ENCODE peak calls at places on chromosome 9, in six cellular contexts. X, F, V, P, M and J are unnamed samples.

GRCh38 chr9:69444021-69444420 is 119.0 kb downstream of the ENTREP1 start:
- DNase-seq in X (no peak), M (peak), F (no peak), P (no peak), V (no peak), J (no peak)

GRCh38 chr9:38720083-38720755 is at the start of gene FAM240B:
- DNase-seq in X (no peak), P (no peak), F (no peak), V (no peak), M (no peak), J (no peak)

GRCh38 chr9:31272456-31273295 is 1111.8 kb upstream of the ACO1 start:
- DNase-seq in P (no peak), F (no peak), M (peak), V (no peak), X (peak), J (no peak)

GRCh38 chr9:127917603-127918002 is 762 bp upstream of the ST6GALNAC4 start:
- DNase-seq in X (no peak), P (no peak), M (no peak), F (no peak), V (peak), J (no peak)

GRCh38 chr9:97564291-97565175 is 63.1 kb downstream of the TMOD1 start:
- DNase-seq in V (no peak), X (peak), P (peak), M (peak), F (no peak), J (peak)

GRCh38 chr9:95771556-95772280 is 103.8 kb upstream of the ERCC6L2 start:
- DNase-seq in F (no peak), M (no peak), P (peak), V (no peak), X (peak), J (no peak)

GRCh38 chr9:94801685-94802084 is 75.2 kb downstream of the AOPEP start:
- DNase-seq in V (no peak), X (no peak), F (no peak), M (peak), P (no peak), J (no peak)

GRCh38 chr9:120480707-120481106 is 99.3 kb downstream of the CDK5RAP2 start:
- DNase-seq in F (no peak), V (no peak), P (no peak), M (peak), X (no peak), J (no peak)

GRCh38 chr9:127724012-127724411 is 8.1 kb downstream of the TTC16 start:
- DNase-seq in F (no peak), P (no peak), V (no peak), X (no peak), M (no peak), J (no peak)

GRCh38 chr9:105994970-105995369 is 300.6 kb downstream of the TMEM38B start:
- DNase-seq in P (no peak), X (no peak), F (no peak), V (no peak), M (peak), J (no peak)

GRCh38 chr9:76116913-76117312 is 226.4 kb downstream of the PCSK5 start:
- DNase-seq in P (no peak), M (peak), X (no peak), V (no peak), F (no peak), J (no peak)

GRCh38 chr9:16002816-16003215 is 450.0 kb downstream of the CCDC171 start:
- DNase-seq in X (no peak), F (no peak), P (no peak), M (peak), V (no peak), J (no peak)

GRCh38 chr9:15722888-15723287 is 170.0 kb downstream of the CCDC171 start:
- DNase-seq in F (no peak), V (no peak), X (no peak), P (no peak), M (no peak), J (no peak)

GRCh38 chr9:127869310-127870152 is 7.9 kb downstream of the AK1 start:
- DNase-seq in P (peak), M (peak), X (peak), V (peak), F (peak), J (peak)

GRCh38 chr9:86099695-86100364 is 472 bp upstream of the GOLM1 start:
- DNase-seq in V (no peak), X (peak), P (peak), M (peak), F (peak), J (no peak)

GRCh38 chr9:96137666-96138429 is 164.1 kb downstream of the HSD17B3 start:
- DNase-seq in M (no peak), P (no peak), V (no peak), X (no peak), F (no peak), J (no peak)

GRCh38 chr9:37034938-37035471 is 937 bp upstream of the PAX5 start:
- DNase-seq in V (no peak), P (no peak), F (no peak), M (no peak), X (no peak), J (no peak)

GRCh38 chr9:33992622-33993021 is 56.1 kb downstream of the UBAP2 start:
- DNase-seq in P (no peak), X (no peak), V (no peak), F (no peak), M (no peak), J (peak)

GRCh38 chr9:123284658-123285057 is 16.3 kb upstream of the STRBP start:
- DNase-seq in F (no peak), X (no peak), M (no peak), P (no peak), V (no peak), J (no peak)

GRCh38 chr9:123291736-123292135 is 23.4 kb upstream of the STRBP start:
- DNase-seq in M (no peak), F (no peak), V (peak), X (no peak), P (no peak), J (no peak)

GRCh38 chr9:123290764-123291163 is 22.4 kb upstream of the STRBP start:
- DNase-seq in F (no peak), M (no peak), P (no peak), V (no peak), X (no peak), J (no peak)

GRCh38 chr9:123286324-123286723 is 17.9 kb upstream of the STRBP start:
- DNase-seq in X (no peak), V (no peak), M (no peak), F (no peak), P (no peak), J (no peak)

GRCh38 chr9:123287639-123288038 is 19.3 kb upstream of the STRBP start:
- DNase-seq in F (no peak), P (no peak), M (no peak), X (no peak), V (no peak), J (no peak)
- TF ChIP-seq CTCF in F (no peak), P (no peak), M (no peak), X (no peak), V (no peak), J (no peak)

GRCh38 chr9:135743546-135744332 is 41.8 kb downstream of the KCNT1 start:
- DNase-seq in F (no peak), P (no peak), V (no peak), X (no peak), M (no peak), J (no peak)
- TF ChIP-seq CTCF in F (no peak), P (no peak), V (no peak), X (no peak), M (no peak), J (no peak)

GRCh38 chr9:74770508-74771261 is 117.0 kb downstream of the TRPM6 start:
- DNase-seq in V (peak), X (peak), F (no peak), M (no peak), P (no peak), J (no peak)

GRCh38 chr9:74771672-74772071 is 116.0 kb downstream of the TRPM6 start:
- DNase-seq in X (no peak), M (no peak), F (no peak), V (no peak), P (no peak), J (no peak)

GRCh38 chr9:74773886-74774479 is 113.7 kb downstream of the TRPM6 start:
- DNase-seq in M (peak), P (peak), F (peak), X (peak), V (peak), J (peak)

GRCh38 chr9:74772126-74772525 is 115.6 kb downstream of the TRPM6 start:
- DNase-seq in M (no peak), P (no peak), X (no peak), V (no peak), F (no peak), J (no peak)

GRCh38 chr9:74771262-74771585 is 116.5 kb downstream of the TRPM6 start:
- DNase-seq in F (no peak), P (no peak), M (no peak), X (no peak), V (no peak), J (no peak)
- TF ChIP-seq CTCF in F (no peak), P (no peak), M (no peak), X (no peak), V (peak), J (no peak)

GRCh38 chr9:79287881-79288280 is 283.9 kb upstream of the TLE4 start:
- DNase-seq in V (no peak), P (no peak), M (no peak), F (no peak), X (no peak), J (no peak)

GRCh38 chr9:79287152-79287766 is 284.5 kb upstream of the TLE4 start:
- DNase-seq in M (no peak), X (no peak), V (no peak), P (no peak), F (no peak), J (no peak)

GRCh38 chr9:79289856-79290255 is 281.9 kb upstream of the TLE4 start:
- DNase-seq in X (no peak), V (no peak), M (no peak), P (no peak), F (no peak), J (no peak)

DNA sequence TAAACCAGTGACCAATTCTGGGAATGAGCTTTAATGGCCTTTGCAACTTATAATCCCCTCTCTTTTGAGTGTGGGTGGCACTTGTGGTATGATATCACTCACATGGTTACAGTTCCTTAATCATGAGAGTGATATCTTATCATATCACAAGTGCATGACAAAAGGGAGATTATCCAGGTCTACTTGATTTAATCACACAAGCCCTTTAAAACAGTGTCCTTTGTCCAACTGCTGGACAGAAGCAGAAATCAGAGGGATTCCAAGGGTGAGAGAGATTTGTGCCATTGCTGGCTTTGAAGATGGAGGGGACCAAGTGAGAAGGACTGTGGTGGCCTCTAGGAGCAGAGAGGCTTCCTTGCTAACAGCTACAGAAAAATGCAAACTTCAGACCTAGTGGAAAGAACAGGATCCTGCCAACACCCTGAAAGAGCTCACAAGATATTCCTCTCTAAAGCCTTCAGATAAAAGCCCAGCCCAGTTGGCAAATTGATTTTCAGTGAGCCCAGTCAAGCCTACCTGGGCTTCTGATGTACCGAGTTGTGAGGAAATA is 279.0 kb upstream of the TLE4 start:
- DNase-seq in F (no peak), X (no peak), M (no peak), P (no peak), V (no peak), J (no peak)
- TF ChIP-seq CTCF in F (no peak), X (no peak), M (no peak), P (no peak), V (peak), J (no peak)

DNA sequence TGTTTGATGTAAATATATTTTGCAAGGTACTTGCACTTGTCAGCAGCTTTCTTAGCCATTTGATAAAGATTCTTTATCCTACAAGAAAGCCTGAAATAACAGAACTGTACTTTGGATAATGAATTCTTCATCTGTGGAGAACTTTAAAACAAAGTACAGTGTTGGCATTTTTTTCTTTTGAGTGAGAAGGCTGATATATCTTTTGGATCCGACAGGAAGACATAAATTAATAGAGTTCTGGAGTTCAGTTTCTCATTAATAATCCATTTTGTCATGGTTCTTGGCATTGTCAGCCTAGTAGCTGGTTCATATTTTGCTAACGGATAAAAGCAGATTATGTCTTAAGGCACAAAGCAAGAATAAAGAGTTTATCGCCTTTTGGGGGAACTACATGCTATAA is 17.0 kb downstream of the PBX3 start:
- DNase-seq in M (no peak), V (no peak), X (no peak), F (no peak), P (no peak), J (no peak)
- TF ChIP-seq CTCF in M (no peak), V (no peak), X (no peak), F (no peak), P (no peak), J (no peak)

GRCh38 chr9:99400184-99400731 is 178.2 kb downstream of the SEC61B start:
- DNase-seq in M (no peak), F (no peak), P (no peak), V (no peak), X (no peak), J (no peak)
- TF ChIP-seq CTCF in M (no peak), F (no peak), P (no peak), V (no peak), X (no peak), J (no peak)